ENCODE peak calls at places on chromosomes 11 and 22, in four cellular contexts. One of them, this sample, is unnamed.

GRCh38 chr22:49381595-49382450 is 445.9 kb downstream of the BRD1 start:
- DNase-seq in gastrocnemius medialis: no peak
- DNase-seq in AG04450: no peak
- DNase-seq in GM23338: no peak
- DNase-seq in this sample: peak; percentile 16

GRCh38 chr11:62556102-62556871 is 9.7 kb upstream of the AHNAK start:
- DNase-seq in AG04450: peak; percentile 86
- DNase-seq in gastrocnemius medialis: peak; percentile 94
- DNase-seq in GM23338: peak; percentile 91
- DNase-seq in this sample: peak; percentile 97

GRCh38 chr22:38034278-38034882 is 22.8 kb upstream of the PICK1 start:
- DNase-seq in gastrocnemius medialis: peak; percentile 40
- DNase-seq in GM23338: peak; percentile 84
- DNase-seq in AG04450: peak; percentile 81
- DNase-seq in this sample: peak; percentile 67

GRCh38 chr11:13697710-13698109 is 29.2 kb downstream of the FAR1 start:
- DNase-seq in gastrocnemius medialis: no peak
- DNase-seq in GM23338: no peak
- DNase-seq in AG04450: no peak
- DNase-seq in this sample: no peak

GRCh38 chr22:45246060-45246985 is 5.6 kb upstream of the KIAA0930 start:
- DNase-seq in gastrocnemius medialis: no peak
- DNase-seq in AG04450: peak; percentile 94
- DNase-seq in GM23338: no peak
- DNase-seq in this sample: peak; percentile 76

GRCh38 chr11:44005076-44005800 is 42.5 kb upstream of the ACCSL start:
- DNase-seq in GM23338: peak; percentile 31
- DNase-seq in gastrocnemius medialis: no peak
- DNase-seq in AG04450: no peak
- DNase-seq in this sample: peak; percentile 50

GRCh38 chr11:14423633-14424032 is 64.7 kb upstream of the RRAS2 start:
- DNase-seq in AG04450: no peak
- DNase-seq in gastrocnemius medialis: no peak
- DNase-seq in GM23338: no peak
- DNase-seq in this sample: no peak

GRCh38 chr11:94876645-94877445 is 96.5 kb downstream of the CWC15 start:
- DNase-seq in AG04450: peak; percentile 85
- DNase-seq in gastrocnemius medialis: peak; percentile 58
- DNase-seq in GM23338: no peak
- DNase-seq in this sample: peak; percentile 93

GRCh38 chr11:2381494-2382128 is 4.5 kb downstream of the CD81 start:
- DNase-seq in gastrocnemius medialis: no peak
- DNase-seq in AG04450: no peak
- DNase-seq in GM23338: no peak
- DNase-seq in this sample: no peak

GRCh38 chr11:2869561-2870427 is 15.8 kb downstream of the CDKN1C start:
- DNase-seq in GM23338: peak; percentile 69
- DNase-seq in AG04450: no peak
- DNase-seq in gastrocnemius medialis: no peak
- DNase-seq in this sample: no peak

GRCh38 chr11:2128512-2129322 is 10.5 kb downstream of the IGF2 start:
- DNase-seq in GM23338: no peak
- DNase-seq in AG04450: no peak
- DNase-seq in gastrocnemius medialis: no peak
- DNase-seq in this sample: no peak

GRCh38 chr11:22920939-22921565 is 60.8 kb upstream of the CCDC179 start:
- DNase-seq in GM23338: peak; percentile 81
- DNase-seq in AG04450: peak; percentile 46
- DNase-seq in gastrocnemius medialis: no peak
- DNase-seq in this sample: no peak

GRCh38 chr11:34827239-34827638 is 88.9 kb downstream of the APIP start:
- DNase-seq in GM23338: no peak
- DNase-seq in AG04450: no peak
- DNase-seq in gastrocnemius medialis: no peak
- DNase-seq in this sample: no peak

GRCh38 chr22:28172948-28173360 is 253.9 kb upstream of the PITPNB start:
- DNase-seq in gastrocnemius medialis: no peak
- DNase-seq in AG04450: no peak
- DNase-seq in GM23338: no peak
- DNase-seq in this sample: no peak

GRCh38 chr11:106398396-106399074 is 321.1 kb downstream of the AASDHPPT start:
- DNase-seq in AG04450: no peak
- DNase-seq in GM23338: no peak
- DNase-seq in gastrocnemius medialis: no peak
- DNase-seq in this sample: no peak

GRCh38 chr11:117191680-117192400 is 7.3 kb upstream of the TAGLN start:
- DNase-seq in GM23338: no peak
- DNase-seq in AG04450: no peak
- DNase-seq in gastrocnemius medialis: peak; percentile 9
- DNase-seq in this sample: no peak

GRCh38 chr11:78796956-78797355 is 222.3 kb upstream of the NARS2 start:
- DNase-seq in GM23338: no peak
- DNase-seq in gastrocnemius medialis: no peak
- DNase-seq in AG04450: peak; percentile 94
- DNase-seq in this sample: no peak

GRCh38 chr22:26553056-26553752 is 36.7 kb downstream of the TPST2 start:
- DNase-seq in GM23338: no peak
- DNase-seq in AG04450: peak; percentile 77
- DNase-seq in gastrocnemius medialis: no peak
- DNase-seq in this sample: no peak

GRCh38 chr11:113553905-113554304 is 78.7 kb upstream of the DRD2 start:
- DNase-seq in gastrocnemius medialis: no peak
- DNase-seq in AG04450: no peak
- DNase-seq in GM23338: peak; percentile 23
- DNase-seq in this sample: no peak

GRCh38 chr11:69588270-69588669 is 52.7 kb upstream of the CCND1 start:
- DNase-seq in AG04450: peak; percentile 23
- DNase-seq in GM23338: peak; percentile 25
- DNase-seq in gastrocnemius medialis: no peak
- DNase-seq in this sample: no peak
- H3K4me3 ChIP-seq in AG04450: no peak overlapping the region
- H3K4me3 ChIP-seq in GM23338: no peak overlapping the region
- H3K4me3 ChIP-seq in gastrocnemius medialis: no peak overlapping the region
- H3K4me3 ChIP-seq in this sample: no peak overlapping the region

GRCh38 chr11:57890521-57890920 is 128.9 kb downstream of the CTNND1 start:
- DNase-seq in AG04450: no peak
- DNase-seq in GM23338: no peak
- DNase-seq in gastrocnemius medialis: no peak
- DNase-seq in this sample: no peak
- TF ChIP-seq CTCF in AG04450: no peak
- TF ChIP-seq CTCF in GM23338: no peak
- TF ChIP-seq CTCF in gastrocnemius medialis: no peak
- TF ChIP-seq CTCF in this sample: no peak

GRCh38 chr11:60852060-60852638 is 3.6 kb downstream of the PTGDR2 start:
- DNase-seq in gastrocnemius medialis: no peak
- DNase-seq in GM23338: peak; percentile 61
- DNase-seq in AG04450: no peak
- DNase-seq in this sample: no peak
- H3K27ac ChIP-seq in gastrocnemius medialis: no peak overlapping the region
- H3K27ac ChIP-seq in GM23338: no peak overlapping the region
- H3K27ac ChIP-seq in AG04450: no peak overlapping the region
- H3K27ac ChIP-seq in this sample: no peak overlapping the region

GRCh38 chr22:22816171-22816514 is 71.5 kb upstream of the IGLL5 start:
- DNase-seq in gastrocnemius medialis: no peak
- DNase-seq in AG04450: no peak
- DNase-seq in GM23338: no peak
- DNase-seq in this sample: no peak
- H3K4me3 ChIP-seq in gastrocnemius medialis: no peak overlapping the region
- H3K4me3 ChIP-seq in AG04450: no peak overlapping the region
- H3K4me3 ChIP-seq in GM23338: no peak overlapping the region
- H3K4me3 ChIP-seq in this sample: no peak overlapping the region

GRCh38 chr22:33919591-33920501 is at the start of gene LARGE1:
- DNase-seq in gastrocnemius medialis: peak; percentile 46
- DNase-seq in GM23338: peak; percentile 71
- DNase-seq in AG04450: no peak
- DNase-seq in this sample: peak; percentile 60

GRCh38 chr22:33918676-33919590 is 1.3 kb downstream of the LARGE1 start:
- DNase-seq in GM23338: no peak
- DNase-seq in AG04450: no peak
- DNase-seq in gastrocnemius medialis: no peak
- DNase-seq in this sample: no peak

GRCh38 chr22:33920927-33921575 is 775 bp upstream of the LARGE1 start:
- DNase-seq in gastrocnemius medialis: peak; percentile 97
- DNase-seq in GM23338: peak; percentile 99
- DNase-seq in AG04450: peak; percentile 91
- DNase-seq in this sample: peak; percentile 98

GRCh38 chr22:33914699-33915098 is 5.6 kb downstream of the LARGE1 start:
- DNase-seq in gastrocnemius medialis: no peak
- DNase-seq in GM23338: peak; percentile 30
- DNase-seq in AG04450: no peak
- DNase-seq in this sample: no peak

GRCh38 chr22:33917744-33918406 is 2.4 kb downstream of the LARGE1 start:
- DNase-seq in GM23338: peak; percentile 66
- DNase-seq in gastrocnemius medialis: no peak
- DNase-seq in AG04450: no peak
- DNase-seq in this sample: no peak
- TF ChIP-seq CTCF in GM23338: peak; percentile 77
- TF ChIP-seq CTCF in gastrocnemius medialis: no peak
- TF ChIP-seq CTCF in AG04450: peak; percentile 50
- TF ChIP-seq CTCF in this sample: no peak

GRCh38 chr11:996681-997080 is 39.8 kb downstream of the MUC6 start:
- DNase-seq in gastrocnemius medialis: no peak
- DNase-seq in GM23338: no peak
- DNase-seq in AG04450: no peak
- DNase-seq in this sample: no peak
- H3K27ac ChIP-seq in gastrocnemius medialis: no peak overlapping the region
- H3K27ac ChIP-seq in GM23338: no peak overlapping the region
- H3K27ac ChIP-seq in AG04450: no peak overlapping the region
- H3K27ac ChIP-seq in this sample: no peak overlapping the region

GRCh38 chr11:96342131-96342970 is 644 bp downstream of the MAML2 start:
- DNase-seq in GM23338: peak; percentile 36
- DNase-seq in AG04450: no peak
- DNase-seq in gastrocnemius medialis: no peak
- DNase-seq in this sample: no peak
- H3K4me3 ChIP-seq in GM23338: peak overlapping the region; percentile 72
- H3K4me3 ChIP-seq in AG04450: peak overlapping the region; percentile 81
- H3K4me3 ChIP-seq in gastrocnemius medialis: peak overlapping the region; percentile 61
- H3K4me3 ChIP-seq in this sample: peak overlapping the region; percentile 69

GRCh38 chr11:72413914-72414628 is 20.3 kb downstream of the CLPB start:
- DNase-seq in GM23338: peak; percentile 78
- DNase-seq in gastrocnemius medialis: peak; percentile 77
- DNase-seq in AG04450: peak; percentile 51
- DNase-seq in this sample: peak; percentile 89

GRCh38 chr11:72421351-72421750 is 13.0 kb downstream of the CLPB start:
- DNase-seq in GM23338: no peak
- DNase-seq in AG04450: no peak
- DNase-seq in gastrocnemius medialis: no peak
- DNase-seq in this sample: no peak

GRCh38 chr11:72422414-72422813 is 11.9 kb downstream of the CLPB start:
- DNase-seq in AG04450: no peak
- DNase-seq in GM23338: no peak
- DNase-seq in gastrocnemius medialis: no peak
- DNase-seq in this sample: no peak

GRCh38 chr11:72423840-72424239 is 10.5 kb downstream of the CLPB start:
- DNase-seq in AG04450: no peak
- DNase-seq in GM23338: no peak
- DNase-seq in gastrocnemius medialis: no peak
- DNase-seq in this sample: no peak

DNA sequence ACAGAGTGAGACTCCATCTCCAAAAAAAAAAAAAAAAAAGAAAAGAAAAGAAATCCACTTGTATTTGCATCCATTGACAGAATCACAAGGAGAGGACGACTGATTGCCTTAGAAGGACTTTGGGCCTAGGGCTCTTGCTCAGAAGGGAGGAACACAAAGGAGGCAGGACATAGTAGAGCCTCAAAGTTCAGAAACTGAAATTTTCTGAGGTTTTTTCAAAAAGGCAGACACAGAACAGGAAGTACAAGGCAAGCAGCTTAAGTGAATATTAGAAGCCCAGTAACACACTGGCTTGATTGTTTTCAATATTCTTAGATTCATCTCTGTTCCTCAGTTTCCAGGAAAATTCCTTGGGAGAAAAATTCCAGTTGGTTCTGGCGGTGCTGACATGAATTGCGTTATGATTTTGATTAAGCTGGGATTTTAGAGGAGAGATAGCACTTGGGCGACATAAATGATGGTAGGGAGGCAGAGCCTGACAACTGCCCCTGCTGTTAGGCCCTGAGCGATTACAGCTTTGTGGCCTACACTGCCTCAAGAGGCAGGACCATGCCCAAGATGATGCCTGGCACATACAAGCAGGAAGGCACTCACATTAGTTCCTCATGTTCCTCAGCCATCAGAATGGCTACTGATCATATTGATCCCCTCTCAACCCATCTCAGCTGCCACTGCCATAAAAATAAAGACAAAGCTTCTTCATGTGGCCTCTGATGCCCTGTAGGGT is 15.3 kb downstream of the CLPB start:
- DNase-seq in AG04450: no peak
- DNase-seq in gastrocnemius medialis: no peak
- DNase-seq in GM23338: no peak
- DNase-seq in this sample: no peak
- TF ChIP-seq CTCF in AG04450: no peak
- TF ChIP-seq CTCF in gastrocnemius medialis: no peak
- TF ChIP-seq CTCF in GM23338: peak; percentile 21
- TF ChIP-seq CTCF in this sample: no peak

DNA sequence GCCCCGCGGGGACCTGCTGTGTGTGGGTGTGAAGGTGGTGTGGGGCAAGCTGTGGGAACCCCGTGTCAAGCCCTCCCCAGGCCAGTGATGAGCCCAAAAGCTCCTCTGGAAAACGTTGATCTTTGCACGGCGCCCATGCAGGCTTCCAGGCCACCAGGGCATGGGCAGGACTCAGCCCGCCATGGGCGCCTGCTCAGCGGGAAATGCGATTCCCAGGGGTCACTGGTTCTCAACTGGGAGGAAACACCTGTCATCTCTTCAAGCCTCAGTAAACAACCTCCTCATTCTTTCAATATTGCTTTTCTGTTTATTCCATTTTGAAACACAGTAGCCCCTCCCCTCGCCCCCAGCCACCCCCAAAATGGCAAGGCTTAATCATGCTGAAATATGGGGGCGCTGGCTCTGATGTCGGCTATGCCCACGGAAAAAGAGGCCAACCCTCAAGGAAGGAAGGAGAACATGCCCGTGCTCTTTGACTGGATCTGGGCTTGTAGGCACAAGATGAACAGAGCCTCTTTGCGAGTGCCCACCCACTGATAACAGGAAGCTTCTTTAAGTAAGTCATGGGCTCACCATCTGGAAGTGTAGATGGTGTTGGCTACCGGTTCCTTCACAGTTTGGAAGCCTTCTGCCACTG is 543 bp upstream of the POU2AF1 start:
- DNase-seq in AG04450: no peak
- DNase-seq in gastrocnemius medialis: no peak
- DNase-seq in GM23338: no peak
- DNase-seq in this sample: no peak
- H3K27ac ChIP-seq in AG04450: no peak overlapping the region
- H3K27ac ChIP-seq in gastrocnemius medialis: no peak overlapping the region
- H3K27ac ChIP-seq in GM23338: no peak overlapping the region
- H3K27ac ChIP-seq in this sample: no peak overlapping the region

This sample was measured in right atrium auricular region.